ENCODE peak calls at places on chromosomes 5 and 9, in six cellular contexts. V is lower leg skin, C is IMR-90, W is adrenal gland, O is K562, I is spleen. Y is an unnamed sample.

GRCh38 chr9:5515261-5515650 is 4.9 kb downstream of the PDCD1LG2 start:
- DNase-seq in V (no peak), C (no peak), W (no peak), O (no peak), I (no peak), Y (no peak)

GRCh38 chr9:129731477-129732085 is 21.3 kb downstream of the PTGES start:
- DNase-seq in V (no peak), C (no peak), W (no peak), O (no peak), I (no peak), Y (no peak)

GRCh38 chr5:153714732-153715287 is 224.3 kb downstream of the GRIA1 start:
- DNase-seq in V (no peak), C (peak), W (no peak), O (no peak), I (no peak), Y (no peak)

GRCh38 chr9:74404620-74405019 is 92.5 kb upstream of the RORB start:
- DNase-seq in V (no peak), C (no peak), W (no peak), O (no peak), I (no peak), Y (no peak)

GRCh38 chr9:73951147-73951546 is 546.0 kb upstream of the RORB start:
- DNase-seq in V (no peak), C (no peak), W (no peak), O (no peak), I (no peak), Y (no peak)

GRCh38 chr5:20572560-20572959 is 584.6 kb upstream of the CDH18 start:
- DNase-seq in V (no peak), C (peak), W (no peak), O (no peak), I (no peak), Y (no peak)

GRCh38 chr9:89323257-89323841 is 5.0 kb downstream of the SECISBP2 start:
- DNase-seq in V (no peak), C (no peak), W (no peak), O (peak), I (no peak), Y (no peak)

GRCh38 chr9:86469476-86470087 is 115.4 kb upstream of the TUT7 start:
- DNase-seq in V (no peak), C (no peak), W (no peak), O (no peak), I (no peak), Y (no peak)

GRCh38 chr5:160506006-160507004 is 84.7 kb downstream of the PTTG1 start:
- DNase-seq in V (peak), C (peak), W (peak), O (no peak), I (no peak), Y (peak)

GRCh38 chr5:174796711-174797192 is 72.4 kb downstream of the MSX2 start:
- DNase-seq in V (no peak), C (no peak), W (no peak), O (no peak), I (no peak), Y (no peak)

GRCh38 chr9:128007566-128008138 is 26.9 kb upstream of the EEIG1 start:
- DNase-seq in V (peak), C (peak), W (peak), O (peak), I (peak), Y (peak)

GRCh38 chr9:3951266-3951665 is 348.6 kb downstream of the GLIS3 start:
- DNase-seq in V (no peak), C (peak), W (no peak), O (no peak), I (no peak), Y (no peak)

DNA sequence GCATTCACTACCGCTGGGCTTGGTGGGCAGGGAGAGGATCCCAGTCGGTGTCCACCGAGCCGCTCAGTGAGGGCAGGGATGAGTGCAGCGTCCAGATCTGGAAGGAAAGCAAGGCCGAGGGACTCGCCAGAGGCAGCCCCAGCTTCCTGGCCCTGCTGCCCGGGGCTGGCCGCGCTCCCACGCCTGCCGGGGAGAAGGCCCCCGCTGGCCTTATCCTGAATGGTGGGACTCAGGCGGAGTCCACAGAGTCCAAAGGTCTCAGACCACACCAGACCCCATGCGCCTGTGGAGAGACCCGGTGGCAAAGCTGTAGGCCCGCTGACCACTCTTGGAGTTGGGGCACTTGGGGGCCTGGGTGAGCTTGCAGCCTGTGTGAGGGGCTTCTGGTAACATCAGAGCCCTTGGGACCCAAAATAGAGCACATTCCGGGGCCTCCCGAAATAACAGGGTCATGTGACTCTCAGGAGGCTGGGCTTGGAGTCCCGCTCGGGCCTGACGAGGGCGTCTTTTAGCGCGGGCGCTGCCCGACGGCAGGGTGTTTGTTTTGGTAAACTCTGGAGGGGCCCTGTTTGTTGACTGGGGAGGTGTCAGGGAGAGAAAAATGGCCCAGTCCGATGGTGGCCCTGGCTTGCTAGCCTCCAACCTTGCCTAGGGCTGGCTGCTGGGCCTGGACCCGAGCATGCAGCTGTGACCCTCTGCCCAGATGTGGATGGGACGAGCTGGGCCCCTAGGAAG is 2.8 kb downstream of the RXRA start:
- DNase-seq in V (peak), C (no peak), W (peak), O (no peak), I (no peak), Y (no peak)
- TF ChIP-seq POLR2A in V (no peak), C (no peak), W (no peak), O (no peak), I (no peak), Y (no peak)

GRCh38 chr9:72353455-72354116 is 11.4 kb downstream of the ZFAND5 start:
- DNase-seq in V (no peak), C (no peak), W (no peak), O (no peak), I (no peak), Y (no peak)

GRCh38 chr9:72354704-72355103 is 10.3 kb downstream of the ZFAND5 start:
- DNase-seq in V (no peak), C (no peak), W (no peak), O (no peak), I (no peak), Y (no peak)

GRCh38 chr9:72351538-72352453 is 13.2 kb downstream of the ZFAND5 start:
- DNase-seq in V (no peak), C (peak), W (no peak), O (no peak), I (peak), Y (no peak)

GRCh38 chr9:72355153-72355552 is 9.9 kb downstream of the ZFAND5 start:
- DNase-seq in V (no peak), C (no peak), W (no peak), O (no peak), I (no peak), Y (no peak)

GRCh38 chr9:72352911-72353388 is 12.1 kb downstream of the ZFAND5 start:
- DNase-seq in V (no peak), C (peak), W (no peak), O (no peak), I (no peak), Y (no peak)
- TF ChIP-seq POLR2A in V (no peak), C (peak), W (peak), O (no peak), I (no peak), Y (no peak)

GRCh38 chr9:107333363-107333762 is 50.3 kb downstream of the RAD23B start:
- DNase-seq in V (no peak), C (no peak), W (no peak), O (no peak), I (no peak), Y (no peak)
- TF ChIP-seq POLR2A in V (no peak), C (no peak), W (no peak), O (peak), I (no peak), Y (no peak)

DNA sequence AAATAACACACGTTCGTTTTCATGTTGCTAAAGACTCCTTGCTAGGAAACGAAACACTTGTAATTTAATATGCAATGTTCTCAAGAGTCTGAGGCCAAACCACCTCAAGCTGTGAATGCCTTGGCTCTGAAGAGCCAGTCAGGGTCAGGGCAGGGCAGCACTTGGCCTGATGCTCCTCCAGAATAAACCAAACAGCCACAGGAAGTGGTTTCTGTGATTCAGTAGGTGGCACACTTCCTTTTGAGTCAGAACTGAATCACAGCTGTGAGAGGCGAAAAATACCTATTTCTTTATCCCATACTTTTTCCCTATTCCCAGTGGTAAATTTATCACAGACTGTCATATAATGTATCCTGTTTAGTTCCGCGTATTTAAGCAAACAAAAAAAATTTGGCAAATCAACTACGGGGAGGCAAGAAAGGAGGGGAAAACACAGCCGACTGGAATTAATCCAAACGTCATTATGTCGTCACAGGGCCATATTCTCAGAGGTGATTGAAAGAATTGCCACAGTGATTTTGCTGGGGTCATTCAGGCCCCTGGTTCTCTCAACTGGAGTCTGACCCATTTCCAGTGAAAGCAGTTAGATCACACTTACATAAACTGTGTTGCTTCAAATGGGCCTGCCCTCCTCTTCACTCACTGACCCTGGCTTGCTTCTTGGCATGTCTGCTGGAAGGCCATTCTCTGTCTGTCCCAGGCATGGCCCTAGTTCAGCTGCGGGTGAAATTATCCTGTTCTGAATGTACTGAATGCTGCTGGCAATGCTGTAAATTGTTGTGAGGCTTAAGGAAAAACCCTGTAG is 71.2 kb downstream of the ARRDC3 start:
- DNase-seq in V (peak), C (peak), W (peak), O (no peak), I (peak), Y (peak)
- TF ChIP-seq POLR2A in V (no peak), C (no peak), W (no peak), O (no peak), I (no peak), Y (no peak)

GRCh38 chr9:36136277-36136893 is at the start of gene GLIPR2:
- DNase-seq in V (no peak), C (peak), W (peak), O (peak), I (peak), Y (peak)
- TF ChIP-seq POLR2A in V (peak), C (peak), W (peak), O (no peak), I (no peak), Y (no peak)

DNA sequence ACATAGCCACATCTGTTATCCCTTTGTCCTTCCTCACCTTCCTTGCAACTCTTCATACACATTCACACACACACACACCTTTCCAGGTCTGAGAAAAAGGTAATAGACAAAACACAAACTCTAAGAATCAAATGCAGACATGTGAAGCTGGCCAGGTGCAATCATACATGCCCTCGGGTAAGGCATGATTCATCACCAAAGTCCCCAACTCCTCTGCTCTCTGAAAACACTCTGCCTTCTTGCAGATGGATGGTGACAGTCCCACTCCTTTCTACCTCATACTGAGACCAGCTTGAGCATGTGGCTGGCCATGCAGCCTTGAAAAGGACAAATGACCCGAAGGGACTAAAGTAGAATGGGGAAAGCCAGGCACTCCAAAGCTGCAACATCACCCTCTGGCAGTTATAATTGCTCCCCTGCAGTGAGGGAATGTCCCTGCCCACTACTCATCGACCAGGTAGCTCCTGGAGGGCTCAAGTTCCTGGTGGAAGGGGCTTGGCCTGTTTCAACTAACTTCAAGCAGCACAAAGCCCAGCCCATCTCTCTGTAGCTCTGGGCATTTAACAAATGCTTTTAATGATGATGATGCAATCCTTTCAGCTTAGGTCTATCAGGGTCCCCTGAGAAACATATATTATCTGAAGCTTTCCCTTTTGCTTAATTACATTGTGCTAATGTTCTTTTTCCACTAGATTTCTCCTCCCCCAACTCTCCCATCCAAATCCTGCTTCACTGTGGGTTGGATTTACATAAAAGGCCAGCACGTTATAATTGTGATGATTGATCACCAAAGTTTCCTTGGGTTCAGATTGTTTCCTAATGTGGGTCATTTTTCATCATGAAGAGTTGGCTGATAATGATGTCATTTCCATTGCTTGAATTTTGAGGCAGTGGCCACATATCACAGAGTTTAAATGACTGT is 436.6 kb upstream of the SLC30A5 start:
- DNase-seq in V (no peak), C (no peak), W (no peak), O (no peak), I (no peak), Y (no peak)
- TF ChIP-seq POLR2A in V (no peak), C (no peak), W (no peak), O (no peak), I (no peak), Y (no peak)

DNA sequence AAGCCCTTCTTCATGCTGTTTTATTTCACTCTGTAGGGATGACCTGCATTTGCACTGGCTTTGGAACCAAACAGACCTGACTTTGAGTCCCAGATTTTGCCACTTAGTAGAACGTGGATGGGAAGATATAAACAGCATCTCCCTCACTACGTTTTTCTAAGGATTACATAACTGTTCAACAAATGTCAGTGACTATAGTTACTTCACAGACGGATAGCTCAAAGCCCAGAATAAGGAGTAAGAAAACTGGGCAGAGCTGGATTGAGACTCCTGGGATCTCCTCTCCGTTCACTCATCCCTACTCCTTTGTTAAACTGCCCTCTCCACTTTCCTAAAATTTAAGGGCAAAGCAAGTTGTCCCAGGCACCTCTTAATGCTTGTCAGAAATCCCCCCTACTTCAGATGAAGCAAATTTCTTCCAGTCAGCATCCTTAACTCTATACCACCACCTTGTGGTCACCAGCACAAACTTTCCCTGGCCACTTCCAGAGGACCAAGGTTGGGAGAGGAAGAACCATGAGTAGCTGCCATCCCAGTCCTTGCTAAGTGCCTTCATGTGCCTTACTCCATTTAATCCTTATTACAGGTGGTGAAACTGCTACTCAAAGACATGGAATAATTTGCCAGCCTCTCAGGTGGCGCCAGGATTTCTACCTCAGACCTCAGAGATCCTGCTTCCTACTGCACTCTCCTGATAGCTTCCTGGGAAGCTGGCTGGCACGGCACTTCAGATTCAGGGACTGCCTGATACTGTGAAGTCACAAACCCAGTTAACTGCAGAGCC is 38.4 kb downstream of the EGR1 start:
- DNase-seq in V (no peak), C (peak), W (peak), O (peak), I (no peak), Y (no peak)
- TF ChIP-seq POLR2A in V (no peak), C (no peak), W (no peak), O (no peak), I (no peak), Y (no peak)

Y was measured in GM12891.